ENCODE peak calls at places on chromosomes 11 and 22, in four cellular contexts. F, H, N and V are unnamed samples.

GRCh38 chr11:123183391-123184099 is 11.5 kb downstream of the CLMP start:
- DNase-seq in F (no peak), N (no peak), H (no peak), V (peak)

GRCh38 chr22:22080270-22080669 is 97.7 kb upstream of the TOP3B start:
- DNase-seq in F (no peak), H (no peak), N (no peak), V (no peak)

GRCh38 chr11:111663820-111664219 is 61.6 kb downstream of the SIK2 start:
- DNase-seq in N (no peak), F (no peak), H (no peak), V (no peak)

GRCh38 chr22:45946805-45947600 is 30.0 kb downstream of the WNT7B start:
- DNase-seq in F (no peak), N (peak), H (no peak), V (no peak)

GRCh38 chr11:12291313-12291712 is 86.1 kb upstream of the PARVA start:
- DNase-seq in N (no peak), H (no peak), F (no peak), V (no peak)

GRCh38 chr11:77294040-77294439 is 7.4 kb downstream of the GDPD4 start:
- DNase-seq in H (no peak), N (no peak), F (no peak), V (no peak)

GRCh38 chr11:19918302-19919049 is 205.8 kb downstream of the NAV2 start:
- DNase-seq in H (no peak), N (no peak), F (no peak), V (no peak)

GRCh38 chr11:89458646-89459045 is 32.5 kb downstream of the NOX4 start:
- DNase-seq in N (no peak), H (no peak), F (no peak), V (no peak)

GRCh38 chr11:65863889-65864757 is 3.9 kb downstream of the MUS81 start:
- DNase-seq in N (no peak), H (no peak), F (no peak), V (no peak)

GRCh38 chr11:18314794-18315523 is 7.0 kb downstream of the HPS5 start:
- DNase-seq in N (no peak), H (no peak), F (no peak), V (no peak)

GRCh38 chr11:86461892-86462291 is 87.2 kb downstream of the CCDC81 start:
- DNase-seq in N (no peak), H (no peak), F (no peak), V (no peak)

GRCh38 chr11:104694259-104695070 is 203.8 kb downstream of the CASP12 start:
- DNase-seq in H (no peak), F (no peak), N (no peak), V (peak)

GRCh38 chr11:69487391-69487790 is 5.9 kb downstream of the LINC01488 start:
- DNase-seq in H (no peak), F (no peak), N (no peak), V (no peak)

GRCh38 chr22:44676441-44677298 is 25.3 kb upstream of the PRR5 start:
- DNase-seq in F (peak), N (no peak), H (no peak), V (no peak)

GRCh38 chr11:117535201-117535869 is 207.7 kb downstream of the CEP164 start:
- DNase-seq in N (peak), H (no peak), F (no peak), V (no peak)

GRCh38 chr22:21632237-21632895 is at the start of gene CCDC116:
- DNase-seq in N (no peak), F (peak), H (peak), V (no peak)

GRCh38 chr11:18594999-18595749 is 4.4 kb upstream of the MISFA start:
- DNase-seq in N (no peak), H (no peak), F (no peak), V (peak)

GRCh38 chr11:114063149-114063828 is 3.8 kb downstream of the ZBTB16 start:
- DNase-seq in F (no peak), H (no peak), N (no peak), V (no peak)

GRCh38 chr22:38751422-38752346 is 4.1 kb downstream of the SUN2 start:
- DNase-seq in N (no peak), H (peak), F (no peak), V (peak)

GRCh38 chr22:19376971-19377370 is 54.6 kb downstream of the HIRA start:
- DNase-seq in F (no peak), H (no peak), N (no peak), V (no peak)

GRCh38 chr11:86934263-86934932 is 20.8 kb downstream of the FZD4 start:
- DNase-seq in N (no peak), F (no peak), H (no peak), V (no peak)